ENCODE peak calls at places on chromosomes 7 and 10, in nine cellular contexts. One of them, this sample, is unnamed.

GRCh38 chr10:14074062-14074884 is 256.5 kb downstream of the FRMD4A start:
- DNase-seq in heart left ventricle: peak
- DNase-seq in tibial nerve: peak
- DNase-seq in stomach: peak
- DNase-seq in NB4: no peak
- DNase-seq in spleen: no peak
- DNase-seq in transverse colon: peak
- DNase-seq in suprapubic skin: peak
- DNase-seq in IMR-90: peak
- DNase-seq in this sample: no peak

GRCh38 chr7:75772081-75773077 is at the start of gene CCL26:
- DNase-seq in suprapubic skin: peak
- DNase-seq in tibial nerve: peak
- DNase-seq in heart left ventricle: no peak
- DNase-seq in stomach: peak
- DNase-seq in transverse colon: peak
- DNase-seq in spleen: no peak
- DNase-seq in NB4: no peak
- DNase-seq in IMR-90: peak
- DNase-seq in this sample: peak

GRCh38 chr10:70699659-70700174 is 27.4 kb downstream of the ADAMTS14 start:
- DNase-seq in NB4: peak
- DNase-seq in spleen: no peak
- DNase-seq in suprapubic skin: no peak
- DNase-seq in IMR-90: no peak
- DNase-seq in transverse colon: no peak
- DNase-seq in stomach: no peak
- DNase-seq in heart left ventricle: no peak
- DNase-seq in tibial nerve: no peak
- DNase-seq in this sample: no peak

GRCh38 chr10:132283604-132284382 is 24.0 kb downstream of the STK32C start:
- DNase-seq in transverse colon: no peak
- DNase-seq in tibial nerve: no peak
- DNase-seq in IMR-90: no peak
- DNase-seq in spleen: peak
- DNase-seq in suprapubic skin: no peak
- DNase-seq in NB4: no peak
- DNase-seq in stomach: no peak
- DNase-seq in heart left ventricle: no peak
- DNase-seq in this sample: no peak

GRCh38 chr7:157819517-157819807 is 482.7 kb downstream of the DNAJB6 start:
- DNase-seq in transverse colon: no peak
- DNase-seq in stomach: no peak
- DNase-seq in suprapubic skin: no peak
- DNase-seq in tibial nerve: no peak
- DNase-seq in IMR-90: no peak
- DNase-seq in spleen: peak
- DNase-seq in NB4: no peak
- DNase-seq in heart left ventricle: no peak
- DNase-seq in this sample: no peak

GRCh38 chr7:7261863-7262262 is 79.5 kb downstream of the C1GALT1 start:
- DNase-seq in spleen: no peak
- DNase-seq in heart left ventricle: no peak
- DNase-seq in tibial nerve: no peak
- DNase-seq in suprapubic skin: no peak
- DNase-seq in transverse colon: no peak
- DNase-seq in IMR-90: no peak
- DNase-seq in stomach: no peak
- DNase-seq in NB4: no peak
- DNase-seq in this sample: no peak

GRCh38 chr7:47945261-47946015 is 2.8 kb downstream of the PKD1L1 start:
- DNase-seq in IMR-90: peak
- DNase-seq in spleen: peak
- DNase-seq in NB4: peak
- DNase-seq in tibial nerve: peak
- DNase-seq in suprapubic skin: peak
- DNase-seq in heart left ventricle: peak
- DNase-seq in transverse colon: peak
- DNase-seq in stomach: peak
- DNase-seq in this sample: peak

GRCh38 chr10:1199897-1200721 is 143.9 kb downstream of the WDR37 start:
- DNase-seq in tibial nerve: no peak
- DNase-seq in IMR-90: no peak
- DNase-seq in spleen: peak
- DNase-seq in transverse colon: peak
- DNase-seq in heart left ventricle: peak
- DNase-seq in stomach: peak
- DNase-seq in suprapubic skin: peak
- DNase-seq in NB4: no peak
- DNase-seq in this sample: no peak

DNA sequence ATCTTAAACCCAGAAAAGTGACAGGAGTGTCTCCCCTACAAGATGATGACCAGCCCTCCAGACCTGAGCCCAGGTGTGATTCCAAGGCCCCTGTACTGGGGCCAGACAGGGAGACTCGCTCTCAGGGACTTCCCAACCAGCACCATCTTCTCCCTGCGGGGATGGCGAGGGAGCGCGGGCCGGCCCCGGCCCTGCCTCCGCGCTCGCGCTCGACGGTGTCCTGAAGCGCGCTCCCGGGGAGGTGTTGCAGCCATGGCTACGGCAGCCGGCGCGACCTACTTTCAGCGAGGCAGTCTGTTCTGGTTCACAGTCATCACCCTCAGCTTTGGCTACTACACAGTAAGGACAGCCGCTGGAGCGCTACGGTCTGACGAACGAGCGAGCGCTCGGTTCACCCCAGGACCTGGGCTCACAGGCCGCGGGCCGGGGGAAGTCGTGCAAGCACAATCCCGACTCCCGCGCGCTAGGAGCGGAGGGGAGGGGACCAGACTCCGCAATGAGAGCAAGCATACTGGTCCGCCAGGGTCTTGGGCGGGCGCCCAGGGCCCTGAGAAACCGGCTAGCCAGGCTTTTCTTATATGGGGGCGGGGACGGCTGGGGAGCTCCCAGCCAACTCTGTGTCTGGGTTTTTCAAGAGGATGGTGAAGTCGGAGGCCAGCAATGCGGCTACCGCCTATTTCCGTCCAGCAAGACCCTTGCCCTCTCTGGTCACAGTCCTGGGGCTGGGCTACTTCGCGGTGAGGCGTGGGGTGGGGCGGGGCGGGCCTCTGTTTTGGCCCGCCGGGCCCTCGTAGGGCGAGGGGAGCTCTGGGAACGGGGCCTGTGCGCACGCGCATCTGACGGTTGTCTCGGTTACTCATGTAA is at the start of gene TMEM254:
- DNase-seq in heart left ventricle: peak
- DNase-seq in suprapubic skin: peak
- DNase-seq in NB4: peak
- DNase-seq in IMR-90: peak
- DNase-seq in spleen: peak
- DNase-seq in tibial nerve: peak
- DNase-seq in transverse colon: peak
- DNase-seq in stomach: peak
- DNase-seq in this sample: peak
- TF ChIP-seq POLR2A in heart left ventricle: no peak
- TF ChIP-seq POLR2A in suprapubic skin: peak
- TF ChIP-seq POLR2A in NB4: peak
- TF ChIP-seq POLR2A in IMR-90: peak
- TF ChIP-seq POLR2A in spleen: no peak
- TF ChIP-seq POLR2A in tibial nerve: peak
- TF ChIP-seq POLR2A in transverse colon: peak
- TF ChIP-seq POLR2A in stomach: no peak
- TF ChIP-seq POLR2A in this sample: peak

DNA sequence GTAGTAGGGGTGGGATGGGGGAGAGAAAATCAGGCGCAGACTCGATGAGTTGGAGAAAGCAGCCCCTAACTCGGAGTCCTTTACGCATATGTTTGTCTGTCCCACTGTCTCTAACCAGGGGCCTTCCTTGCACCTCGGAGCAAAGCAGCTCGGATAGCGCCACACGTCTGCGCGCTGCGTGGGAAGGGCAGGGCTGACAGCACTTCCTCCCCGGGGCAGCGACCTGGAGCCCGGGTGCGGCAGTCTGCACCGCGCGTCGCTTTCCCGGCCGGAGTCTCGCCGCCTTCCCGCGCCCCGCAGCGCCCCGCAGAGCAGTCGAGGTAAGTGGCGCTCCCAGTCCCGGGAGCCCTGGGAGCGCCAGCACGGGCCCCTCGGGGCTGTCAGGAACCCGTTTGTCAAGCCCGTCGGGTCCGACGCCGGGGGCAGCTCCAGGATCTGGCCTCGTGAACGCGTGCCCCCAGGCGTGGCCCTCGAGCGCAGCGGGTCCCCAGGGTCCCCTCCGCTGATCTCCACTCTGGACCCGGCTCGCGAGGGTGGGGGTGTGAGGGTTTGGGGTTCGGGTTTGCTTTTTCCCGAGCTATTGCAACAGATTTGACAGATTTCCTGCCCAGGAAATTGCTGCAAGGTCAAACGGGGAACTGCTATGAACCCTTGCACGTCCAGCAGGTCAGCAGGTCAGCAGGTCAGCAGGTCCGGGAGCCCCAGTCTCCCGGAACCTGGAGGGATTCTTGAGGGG is 561 bp downstream of the APBB1IP start:
- DNase-seq in IMR-90: no peak
- DNase-seq in NB4: peak
- DNase-seq in suprapubic skin: peak
- DNase-seq in tibial nerve: no peak
- DNase-seq in heart left ventricle: peak
- DNase-seq in transverse colon: peak
- DNase-seq in stomach: no peak
- DNase-seq in spleen: peak
- DNase-seq in this sample: peak
- TF ChIP-seq POLR2A in IMR-90: no peak
- TF ChIP-seq POLR2A in NB4: no peak
- TF ChIP-seq POLR2A in suprapubic skin: no peak
- TF ChIP-seq POLR2A in tibial nerve: no peak
- TF ChIP-seq POLR2A in heart left ventricle: no peak
- TF ChIP-seq POLR2A in transverse colon: no peak
- TF ChIP-seq POLR2A in stomach: no peak
- TF ChIP-seq POLR2A in spleen: no peak
- TF ChIP-seq POLR2A in this sample: no peak

GRCh38 chr10:91540714-91541113 is 92.2 kb downstream of the PPP1R3C start:
- DNase-seq in transverse colon: no peak
- DNase-seq in suprapubic skin: no peak
- DNase-seq in IMR-90: no peak
- DNase-seq in heart left ventricle: no peak
- DNase-seq in tibial nerve: no peak
- DNase-seq in stomach: no peak
- DNase-seq in NB4: no peak
- DNase-seq in spleen: no peak
- DNase-seq in this sample: no peak

GRCh38 chr10:91539930-91540329 is 92.9 kb downstream of the PPP1R3C start:
- DNase-seq in heart left ventricle: no peak
- DNase-seq in spleen: no peak
- DNase-seq in tibial nerve: no peak
- DNase-seq in IMR-90: no peak
- DNase-seq in NB4: no peak
- DNase-seq in transverse colon: no peak
- DNase-seq in suprapubic skin: no peak
- DNase-seq in stomach: no peak
- DNase-seq in this sample: no peak

GRCh38 chr10:91541481-91541880 is 91.4 kb downstream of the PPP1R3C start:
- DNase-seq in tibial nerve: no peak
- DNase-seq in heart left ventricle: no peak
- DNase-seq in stomach: no peak
- DNase-seq in NB4: no peak
- DNase-seq in IMR-90: no peak
- DNase-seq in spleen: no peak
- DNase-seq in suprapubic skin: no peak
- DNase-seq in transverse colon: no peak
- DNase-seq in this sample: no peak

GRCh38 chr10:91549296-91549695 is 83.6 kb downstream of the PPP1R3C start:
- DNase-seq in stomach: no peak
- DNase-seq in heart left ventricle: no peak
- DNase-seq in tibial nerve: no peak
- DNase-seq in NB4: no peak
- DNase-seq in spleen: no peak
- DNase-seq in suprapubic skin: no peak
- DNase-seq in transverse colon: no peak
- DNase-seq in IMR-90: no peak
- DNase-seq in this sample: no peak

DNA sequence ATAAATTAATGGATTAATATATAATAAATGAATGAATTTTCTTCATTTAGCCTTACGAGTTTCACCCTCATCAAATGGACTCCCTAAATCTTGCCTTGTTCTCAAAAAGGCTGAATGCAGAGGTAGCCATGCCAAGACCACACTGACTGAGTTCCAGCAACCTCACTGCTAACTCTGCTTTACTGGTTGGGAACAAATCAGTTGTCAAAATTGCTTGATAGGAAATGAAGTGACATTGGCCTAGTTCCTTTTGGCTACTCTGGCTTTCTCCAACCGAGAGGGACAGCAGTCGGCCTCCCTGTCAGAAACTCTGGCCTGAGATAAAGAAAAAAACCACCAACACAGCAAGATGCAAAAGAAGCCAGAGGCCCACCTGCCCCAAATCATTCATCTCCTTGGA is 87.1 kb downstream of the PPP1R3C start:
- DNase-seq in transverse colon: no peak
- DNase-seq in tibial nerve: no peak
- DNase-seq in heart left ventricle: no peak
- DNase-seq in NB4: no peak
- DNase-seq in IMR-90: no peak
- DNase-seq in spleen: no peak
- DNase-seq in suprapubic skin: no peak
- DNase-seq in stomach: no peak
- DNase-seq in this sample: no peak
- TF ChIP-seq POLR2A in transverse colon: no peak
- TF ChIP-seq POLR2A in tibial nerve: no peak
- TF ChIP-seq POLR2A in heart left ventricle: no peak
- TF ChIP-seq POLR2A in NB4: no peak
- TF ChIP-seq POLR2A in IMR-90: no peak
- TF ChIP-seq POLR2A in spleen: no peak
- TF ChIP-seq POLR2A in suprapubic skin: no peak
- TF ChIP-seq POLR2A in stomach: no peak
- TF ChIP-seq POLR2A in this sample: no peak

GRCh38 chr10:3782099-3782455 is 2.9 kb downstream of the KLF6 start:
- DNase-seq in tibial nerve: no peak
- DNase-seq in transverse colon: no peak
- DNase-seq in suprapubic skin: no peak
- DNase-seq in heart left ventricle: no peak
- DNase-seq in IMR-90: no peak
- DNase-seq in spleen: no peak
- DNase-seq in NB4: no peak
- DNase-seq in stomach: no peak
- DNase-seq in this sample: no peak

GRCh38 chr10:3783721-3784432 is 1.1 kb downstream of the KLF6 start:
- DNase-seq in transverse colon: peak
- DNase-seq in IMR-90: peak
- DNase-seq in NB4: peak
- DNase-seq in tibial nerve: peak
- DNase-seq in stomach: peak
- DNase-seq in suprapubic skin: no peak
- DNase-seq in spleen: no peak
- DNase-seq in heart left ventricle: peak
- DNase-seq in this sample: peak

GRCh38 chr10:3781458-3782098 is 3.4 kb downstream of the KLF6 start:
- DNase-seq in NB4: peak
- DNase-seq in tibial nerve: peak
- DNase-seq in stomach: peak
- DNase-seq in suprapubic skin: no peak
- DNase-seq in IMR-90: peak
- DNase-seq in transverse colon: peak
- DNase-seq in spleen: peak
- DNase-seq in heart left ventricle: peak
- DNase-seq in this sample: peak

GRCh38 chr10:3783313-3783689 is 1.7 kb downstream of the KLF6 start:
- DNase-seq in IMR-90: peak
- DNase-seq in suprapubic skin: peak
- DNase-seq in heart left ventricle: peak
- DNase-seq in spleen: peak
- DNase-seq in transverse colon: peak
- DNase-seq in stomach: peak
- DNase-seq in NB4: peak
- DNase-seq in tibial nerve: no peak
- DNase-seq in this sample: peak

DNA sequence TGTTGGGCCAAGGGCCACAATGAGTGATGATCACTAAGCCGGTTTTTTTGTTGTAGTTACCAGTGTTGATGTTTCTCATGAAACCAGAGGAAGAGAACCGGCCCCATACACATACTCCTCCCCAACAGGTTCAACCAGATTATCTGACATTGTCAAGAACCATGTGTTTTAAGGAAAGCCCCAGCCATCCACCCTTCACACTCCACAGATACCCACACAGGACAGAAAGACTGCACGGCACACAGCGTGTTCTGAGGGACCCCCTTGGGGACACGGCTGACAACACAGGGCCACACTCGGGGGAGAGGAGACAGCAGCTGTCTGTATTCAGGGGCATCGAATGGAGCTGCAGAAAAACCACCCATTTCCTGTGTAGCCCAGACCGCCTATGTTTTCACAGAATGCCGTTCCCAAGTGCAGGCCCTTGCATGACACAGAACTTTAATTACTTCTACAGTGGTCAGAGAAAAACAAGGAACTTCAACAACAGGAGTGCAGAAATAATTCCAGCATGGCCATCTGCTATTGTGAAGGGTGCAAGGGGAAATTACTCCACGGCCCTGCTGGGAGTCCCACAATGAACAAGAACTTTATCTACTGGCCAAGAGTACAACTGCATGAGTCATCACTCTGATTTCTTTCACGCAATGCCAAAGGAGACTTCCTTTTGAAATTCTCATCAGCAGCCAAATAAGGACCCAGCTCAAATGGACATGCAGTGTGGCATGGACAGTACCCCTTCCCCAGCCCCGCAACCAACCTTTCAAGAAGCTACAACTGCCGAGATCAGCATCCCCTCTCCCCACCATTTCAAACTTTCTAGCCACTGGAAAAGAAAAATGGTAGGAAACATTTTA is 2.3 kb downstream of the KLF6 start:
- DNase-seq in IMR-90: peak
- DNase-seq in tibial nerve: peak
- DNase-seq in heart left ventricle: peak
- DNase-seq in transverse colon: peak
- DNase-seq in NB4: peak
- DNase-seq in suprapubic skin: peak
- DNase-seq in stomach: peak
- DNase-seq in spleen: peak
- DNase-seq in this sample: peak
- TF ChIP-seq POLR2A in IMR-90: peak
- TF ChIP-seq POLR2A in tibial nerve: no peak
- TF ChIP-seq POLR2A in heart left ventricle: no peak
- TF ChIP-seq POLR2A in transverse colon: peak
- TF ChIP-seq POLR2A in NB4: no peak
- TF ChIP-seq POLR2A in suprapubic skin: peak
- TF ChIP-seq POLR2A in stomach: no peak
- TF ChIP-seq POLR2A in spleen: peak
- TF ChIP-seq POLR2A in this sample: peak

This sample was measured in upper lobe of left lung.